ENCODE peak calls at places on chromosomes 6 and 20, in five cellular contexts. One of them, this sample, is unnamed.
A peak's percentile ranks its signal among the peaks of the same experiment; 100 is the strongest.

GRCh38 chr6:53043626-53044025 is 21.6 kb upstream of the FBXO9 start:
- DNase-seq in endothelial cell of umbilical vein: no peak
- DNase-seq in left ventricle myocardium inferior: no peak
- DNase-seq in OCI-LY7: no peak
- DNase-seq in transverse colon: no peak
- DNase-seq in this sample: no peak

GRCh38 chr6:15496345-15497131 is 166.3 kb downstream of the DTNBP1 start:
- DNase-seq in endothelial cell of umbilical vein: no peak
- DNase-seq in left ventricle myocardium inferior: no peak
- DNase-seq in OCI-LY7: no peak
- DNase-seq in transverse colon: peak; percentile 6
- DNase-seq in this sample: no peak

GRCh38 chr20:47042464-47042863 is 147.8 kb downstream of the EYA2 start:
- DNase-seq in endothelial cell of umbilical vein: no peak
- DNase-seq in left ventricle myocardium inferior: no peak
- DNase-seq in OCI-LY7: no peak
- DNase-seq in transverse colon: no peak
- DNase-seq in this sample: no peak

GRCh38 chr6:43005844-43006243 is 7.9 kb downstream of the MEA1 start:
- DNase-seq in endothelial cell of umbilical vein: no peak
- DNase-seq in left ventricle myocardium inferior: no peak
- DNase-seq in OCI-LY7: no peak
- DNase-seq in transverse colon: no peak
- DNase-seq in this sample: no peak

GRCh38 chr20:58583141-58583540 is 67.9 kb upstream of the APCDD1L start:
- DNase-seq in endothelial cell of umbilical vein: no peak
- DNase-seq in left ventricle myocardium inferior: no peak
- DNase-seq in OCI-LY7: no peak
- DNase-seq in transverse colon: no peak
- DNase-seq in this sample: no peak

GRCh38 chr6:35804996-35805736 is at the start of gene LHFPL5:
- DNase-seq in endothelial cell of umbilical vein: peak; percentile 35
- DNase-seq in left ventricle myocardium inferior: peak; percentile 36
- DNase-seq in OCI-LY7: peak; percentile 19
- DNase-seq in transverse colon: peak; percentile 34
- DNase-seq in this sample: peak; percentile 33

GRCh38 chr20:49426873-49427272 is 55.6 kb downstream of the KCNB1 start:
- DNase-seq in endothelial cell of umbilical vein: no peak
- DNase-seq in left ventricle myocardium inferior: no peak
- DNase-seq in OCI-LY7: no peak
- DNase-seq in transverse colon: no peak
- DNase-seq in this sample: no peak

GRCh38 chr6:44956426-44956825 is 371.7 kb upstream of the RUNX2 start:
- DNase-seq in endothelial cell of umbilical vein: no peak
- DNase-seq in left ventricle myocardium inferior: no peak
- DNase-seq in OCI-LY7: no peak
- DNase-seq in transverse colon: no peak
- DNase-seq in this sample: no peak

GRCh38 chr6:170344631-170345576 is 38.3 kb downstream of the FAM120B start:
- DNase-seq in endothelial cell of umbilical vein: peak; percentile 97
- DNase-seq in left ventricle myocardium inferior: no peak
- DNase-seq in OCI-LY7: no peak
- DNase-seq in transverse colon: no peak
- DNase-seq in this sample: peak; percentile 4

GRCh38 chr6:141552463-141552862 is 580.3 kb upstream of the GJE1 start:
- DNase-seq in endothelial cell of umbilical vein: peak; percentile 98
- DNase-seq in left ventricle myocardium inferior: no peak
- DNase-seq in OCI-LY7: peak; percentile 5
- DNase-seq in transverse colon: no peak
- DNase-seq in this sample: no peak

GRCh38 chr6:80872951-80873308 is 766.5 kb downstream of the BCKDHB start:
- DNase-seq in endothelial cell of umbilical vein: no peak
- DNase-seq in left ventricle myocardium inferior: no peak
- DNase-seq in OCI-LY7: no peak
- DNase-seq in transverse colon: no peak
- DNase-seq in this sample: no peak

GRCh38 chr6:90654806-90655205 is 67.9 kb upstream of the MAP3K7 start:
- DNase-seq in endothelial cell of umbilical vein: no peak
- DNase-seq in left ventricle myocardium inferior: no peak
- DNase-seq in OCI-LY7: no peak
- DNase-seq in transverse colon: no peak
- DNase-seq in this sample: no peak

GRCh38 chr6:37004044-37004984 is 1.1 kb upstream of the FGD2 start:
- DNase-seq in endothelial cell of umbilical vein: no peak
- DNase-seq in left ventricle myocardium inferior: no peak
- DNase-seq in OCI-LY7: peak; percentile 76
- DNase-seq in transverse colon: no peak
- DNase-seq in this sample: no peak

GRCh38 chr6:93584280-93584679 is 164.9 kb upstream of the EPHA7 start:
- DNase-seq in endothelial cell of umbilical vein: no peak
- DNase-seq in left ventricle myocardium inferior: no peak
- DNase-seq in OCI-LY7: no peak
- DNase-seq in transverse colon: no peak
- DNase-seq in this sample: no peak

DNA sequence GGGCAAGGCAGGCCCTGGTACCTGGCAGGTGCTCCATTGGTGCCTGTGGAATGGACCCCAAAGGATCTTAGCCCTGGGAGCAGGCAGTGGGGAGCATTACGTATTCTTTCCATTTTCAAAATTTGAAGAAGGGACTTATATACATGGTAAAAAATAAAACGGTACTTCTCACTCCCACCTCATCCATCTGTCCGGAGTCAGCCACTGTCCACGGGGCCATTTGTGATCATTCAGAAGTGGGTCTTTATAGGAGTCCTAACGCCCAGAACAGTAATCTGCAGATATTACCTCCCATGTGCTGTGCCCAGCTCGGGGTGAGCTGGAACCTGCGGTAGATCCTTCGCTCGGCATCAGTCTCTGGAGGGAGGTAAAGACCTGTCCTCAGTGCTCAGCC is 110.4 kb downstream of the SYCP2 start:
- DNase-seq in endothelial cell of umbilical vein: no peak
- DNase-seq in left ventricle myocardium inferior: no peak
- DNase-seq in OCI-LY7: no peak
- DNase-seq in transverse colon: no peak
- DNase-seq in this sample: no peak
- H3K9me3 ChIP-seq in endothelial cell of umbilical vein: no peaks in the 10 kb centered on the region
- H3K9me3 ChIP-seq in left ventricle myocardium inferior: no peaks in the 10 kb centered on the region
- H3K9me3 ChIP-seq in OCI-LY7: no peaks in the 10 kb centered on the region
- H3K9me3 ChIP-seq in transverse colon: no peaks in the 10 kb centered on the region
- H3K9me3 ChIP-seq in this sample: no peaks in the 10 kb centered on the region

GRCh38 chr6:140153703-140154102 is 779.3 kb upstream of the CITED2 start:
- DNase-seq in endothelial cell of umbilical vein: no peak
- DNase-seq in left ventricle myocardium inferior: no peak
- DNase-seq in OCI-LY7: no peak
- DNase-seq in transverse colon: no peak
- DNase-seq in this sample: no peak
- H3K9me3 ChIP-seq in endothelial cell of umbilical vein: no peaks in the 10 kb centered on the region
- H3K9me3 ChIP-seq in left ventricle myocardium inferior: peaks cover 14% of the 10 kb centered on the region
- H3K9me3 ChIP-seq in OCI-LY7: no peaks in the 10 kb centered on the region
- H3K9me3 ChIP-seq in transverse colon: no peaks in the 10 kb centered on the region
- H3K9me3 ChIP-seq in this sample: no peaks in the 10 kb centered on the region

DNA sequence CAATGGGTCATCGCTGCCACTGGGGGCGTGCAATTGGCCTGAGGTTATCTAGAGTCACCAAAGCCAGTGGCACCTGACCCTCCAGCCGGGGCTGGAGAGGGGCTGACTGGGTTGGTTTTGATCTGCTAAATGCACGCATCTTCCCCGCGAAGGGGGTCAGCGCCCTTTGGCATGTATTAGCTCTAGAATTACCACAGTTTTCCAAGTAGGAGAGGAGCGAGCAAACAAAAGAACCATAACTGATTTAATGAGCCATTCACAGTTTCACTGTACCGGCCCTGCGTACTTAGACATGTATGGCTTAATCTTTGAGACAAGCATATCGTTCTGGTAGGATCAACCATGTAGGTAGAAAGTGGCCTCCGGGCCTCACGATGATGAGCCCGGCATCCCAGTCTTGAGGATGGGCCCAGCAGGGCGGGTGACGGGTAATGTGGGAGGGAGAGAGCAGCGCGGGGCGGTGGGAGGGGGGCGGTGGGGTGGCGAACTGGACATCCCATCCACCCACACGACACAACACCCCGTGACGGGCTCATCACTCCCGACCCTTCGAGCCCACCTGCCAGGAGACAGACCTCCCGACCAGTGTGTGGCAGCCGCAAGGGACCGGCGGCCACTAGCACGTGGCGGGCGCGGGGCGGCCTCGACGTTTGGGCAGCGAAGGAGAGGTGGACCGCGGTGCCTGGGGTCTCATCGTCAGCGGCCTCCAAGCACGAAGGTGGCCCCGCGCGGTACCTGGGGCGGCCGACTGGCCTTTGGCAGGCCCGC is 1957.5 kb upstream of the DEFB115 start:
- DNase-seq in endothelial cell of umbilical vein: no peak
- DNase-seq in left ventricle myocardium inferior: no peak
- DNase-seq in OCI-LY7: no peak
- DNase-seq in transverse colon: no peak
- DNase-seq in this sample: no peak
- H3K9me3 ChIP-seq in endothelial cell of umbilical vein: peaks cover 7% of the 10 kb centered on the region
- H3K9me3 ChIP-seq in left ventricle myocardium inferior: peaks cover 84% of the 10 kb centered on the region
- H3K9me3 ChIP-seq in OCI-LY7: peaks cover 4% of the 10 kb centered on the region
- H3K9me3 ChIP-seq in transverse colon: peaks cover 32% of the 10 kb centered on the region
- H3K9me3 ChIP-seq in this sample: peaks cover 3% of the 10 kb centered on the region

DNA sequence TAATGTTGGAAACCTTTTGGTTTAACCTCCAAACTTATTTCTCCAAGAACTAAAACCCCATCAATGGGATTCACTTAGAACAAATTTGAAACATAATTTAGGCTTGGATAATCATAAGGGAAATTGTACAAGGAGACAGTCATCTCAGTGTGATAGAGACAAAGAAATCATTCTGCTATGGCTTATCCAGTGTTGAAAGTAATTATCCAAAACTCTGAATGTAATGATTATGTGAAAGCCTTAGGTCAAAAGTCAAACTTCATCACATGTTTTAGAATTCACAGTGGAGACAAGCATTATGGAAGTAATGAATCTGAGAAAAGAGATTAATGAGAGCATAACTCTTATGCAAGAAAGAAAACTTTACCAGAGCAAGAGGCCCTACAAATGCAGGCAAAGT is 20.0 kb downstream of the MC3R start:
- DNase-seq in endothelial cell of umbilical vein: no peak
- DNase-seq in left ventricle myocardium inferior: no peak
- DNase-seq in OCI-LY7: no peak
- DNase-seq in transverse colon: no peak
- DNase-seq in this sample: no peak
- H3K9me3 ChIP-seq in endothelial cell of umbilical vein: no peaks in the 10 kb centered on the region
- H3K9me3 ChIP-seq in left ventricle myocardium inferior: no peaks in the 10 kb centered on the region
- H3K9me3 ChIP-seq in OCI-LY7: no peaks in the 10 kb centered on the region
- H3K9me3 ChIP-seq in transverse colon: no peaks in the 10 kb centered on the region
- H3K9me3 ChIP-seq in this sample: no peaks in the 10 kb centered on the region

DNA sequence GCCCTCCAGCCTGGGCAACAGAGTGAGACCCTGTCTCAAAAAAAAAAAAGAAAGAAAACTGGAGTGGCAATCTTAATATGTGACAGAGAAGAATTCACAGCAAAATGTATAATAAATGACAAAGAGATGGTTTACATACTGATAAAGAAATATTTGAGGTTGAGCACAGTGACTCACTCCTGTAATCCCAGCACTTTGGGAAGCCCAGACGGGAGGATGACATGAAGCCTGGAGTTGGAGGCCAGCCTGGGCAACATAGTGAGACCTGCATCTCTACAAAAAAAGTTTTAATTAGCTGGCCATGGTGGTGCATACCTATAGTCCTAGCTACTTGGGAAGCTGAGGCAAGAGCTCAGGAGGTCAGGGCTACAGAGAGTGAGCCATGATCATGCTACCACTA is 12.4 kb upstream of the DEFB118 start:
- DNase-seq in endothelial cell of umbilical vein: no peak
- DNase-seq in left ventricle myocardium inferior: no peak
- DNase-seq in OCI-LY7: no peak
- DNase-seq in transverse colon: no peak
- DNase-seq in this sample: no peak
- H3K9me3 ChIP-seq in endothelial cell of umbilical vein: no peaks in the 10 kb centered on the region
- H3K9me3 ChIP-seq in left ventricle myocardium inferior: peaks cover 23% of the 10 kb centered on the region
- H3K9me3 ChIP-seq in OCI-LY7: no peaks in the 10 kb centered on the region
- H3K9me3 ChIP-seq in transverse colon: no peaks in the 10 kb centered on the region
- H3K9me3 ChIP-seq in this sample: no peaks in the 10 kb centered on the region

GRCh38 chr20:56017560-56017959 is 12.2 kb upstream of the CBLN4 start:
- DNase-seq in endothelial cell of umbilical vein: no peak
- DNase-seq in left ventricle myocardium inferior: no peak
- DNase-seq in OCI-LY7: no peak
- DNase-seq in transverse colon: no peak
- DNase-seq in this sample: no peak

GRCh38 chr20:56018194-56018593 is 12.9 kb upstream of the CBLN4 start:
- DNase-seq in endothelial cell of umbilical vein: no peak
- DNase-seq in left ventricle myocardium inferior: no peak
- DNase-seq in OCI-LY7: no peak
- DNase-seq in transverse colon: no peak
- DNase-seq in this sample: no peak

GRCh38 chr20:56014998-56015397 is 9.7 kb upstream of the CBLN4 start:
- DNase-seq in endothelial cell of umbilical vein: no peak
- DNase-seq in left ventricle myocardium inferior: no peak
- DNase-seq in OCI-LY7: no peak
- DNase-seq in transverse colon: no peak
- DNase-seq in this sample: no peak

DNA sequence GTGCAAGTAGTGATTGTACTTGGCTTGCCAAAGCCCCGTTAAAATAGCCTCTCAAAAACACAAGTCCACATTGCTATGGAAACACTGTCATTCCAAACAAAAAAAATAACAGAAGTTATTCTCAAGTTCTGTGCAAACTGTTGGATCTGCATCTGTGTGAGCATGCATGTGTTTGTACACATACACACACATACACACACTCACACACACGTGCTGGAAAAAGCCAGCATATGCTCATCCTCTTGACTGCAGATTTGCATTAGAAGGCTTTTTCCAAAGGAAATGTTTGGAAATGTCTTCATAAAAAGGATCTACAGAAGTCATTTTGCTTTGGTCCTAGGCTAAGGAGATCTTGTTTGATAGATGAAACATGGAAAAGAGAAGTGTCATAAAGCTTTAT is 13.4 kb upstream of the CBLN4 start:
- DNase-seq in endothelial cell of umbilical vein: no peak
- DNase-seq in left ventricle myocardium inferior: no peak
- DNase-seq in OCI-LY7: no peak
- DNase-seq in transverse colon: no peak
- DNase-seq in this sample: no peak
- H3K9me3 ChIP-seq in endothelial cell of umbilical vein: peaks cover 11% of the 10 kb centered on the region
- H3K9me3 ChIP-seq in left ventricle myocardium inferior: no peaks in the 10 kb centered on the region
- H3K9me3 ChIP-seq in OCI-LY7: no peaks in the 10 kb centered on the region
- H3K9me3 ChIP-seq in transverse colon: no peaks in the 10 kb centered on the region
- H3K9me3 ChIP-seq in this sample: no peaks in the 10 kb centered on the region

GRCh38 chr20:472889-473292 is 10.6 kb upstream of the TBC1D20 start:
- DNase-seq in endothelial cell of umbilical vein: no peak
- DNase-seq in left ventricle myocardium inferior: no peak
- DNase-seq in OCI-LY7: no peak
- DNase-seq in transverse colon: no peak
- DNase-seq in this sample: no peak
- H3K9me3 ChIP-seq in endothelial cell of umbilical vein: no peaks in the 10 kb centered on the region
- H3K9me3 ChIP-seq in left ventricle myocardium inferior: peaks cover 4% of the 10 kb centered on the region
- H3K9me3 ChIP-seq in OCI-LY7: peaks cover 6% of the 10 kb centered on the region
- H3K9me3 ChIP-seq in transverse colon: no peaks in the 10 kb centered on the region
- H3K9me3 ChIP-seq in this sample: no peaks in the 10 kb centered on the region